ENCODE peak calls at places on chromosomes 1 and 21, in ten cellular contexts. One of them, this sample, is unnamed.

GRCh38 chr1:7346070-7346596 is 425.0 kb upstream of the VAMP3 start:
- DNase-seq in stimulated activated CD8-positive, alpha-beta memory T cell treated with anti-CD3 and anti-CD28 coated beads, Interleukin-4, amount 100 ng/mL, for 1 hour: no peak
- DNase-seq in GM13977: no peak
- DNase-seq in T-helper 9 cell: no peak
- DNase-seq in RWPE1: no peak
- DNase-seq in NCI-H1092: no peak
- DNase-seq in epithelial cell of esophagus: no peak
- DNase-seq in Calu3: no peak
- DNase-seq in NCI-H2081: no peak
- DNase-seq in activated gamma-delta T cell: no peak
- DNase-seq in this sample: no peak

GRCh38 chr1:202160377-202160940 is at the start of gene PTPN7:
- DNase-seq in RWPE1: no peak
- DNase-seq in NCI-H2081: no peak
- DNase-seq in epithelial cell of esophagus: peak; percentile 16
- DNase-seq in stimulated activated CD8-positive, alpha-beta memory T cell treated with anti-CD3 and anti-CD28 coated beads, Interleukin-4, amount 100 ng/mL, for 1 hour: no peak
- DNase-seq in T-helper 9 cell: peak; percentile 63
- DNase-seq in GM13977: peak; percentile 78
- DNase-seq in activated gamma-delta T cell: peak; percentile 50
- DNase-seq in NCI-H1092: no peak
- DNase-seq in Calu3: peak; percentile 30
- DNase-seq in this sample: peak; percentile 8

GRCh38 chr1:19254416-19254815 is 2.8 kb downstream of the MRTO4 start:
- DNase-seq in RWPE1: no peak
- DNase-seq in epithelial cell of esophagus: no peak
- DNase-seq in stimulated activated CD8-positive, alpha-beta memory T cell treated with anti-CD3 and anti-CD28 coated beads, Interleukin-4, amount 100 ng/mL, for 1 hour: no peak
- DNase-seq in NCI-H2081: no peak
- DNase-seq in activated gamma-delta T cell: no peak
- DNase-seq in GM13977: no peak
- DNase-seq in T-helper 9 cell: no peak
- DNase-seq in NCI-H1092: no peak
- DNase-seq in Calu3: no peak
- DNase-seq in this sample: no peak

GRCh38 chr1:245016700-245017099 is 138.1 kb upstream of the KIF26B start:
- DNase-seq in NCI-H2081: peak; percentile 51
- DNase-seq in stimulated activated CD8-positive, alpha-beta memory T cell treated with anti-CD3 and anti-CD28 coated beads, Interleukin-4, amount 100 ng/mL, for 1 hour: no peak
- DNase-seq in epithelial cell of esophagus: no peak
- DNase-seq in RWPE1: no peak
- DNase-seq in activated gamma-delta T cell: no peak
- DNase-seq in NCI-H1092: peak; percentile 75
- DNase-seq in T-helper 9 cell: no peak
- DNase-seq in GM13977: no peak
- DNase-seq in Calu3: no peak
- DNase-seq in this sample: no peak

GRCh38 chr1:170586321-170586855 is 54.4 kb downstream of the GORAB start:
- DNase-seq in activated gamma-delta T cell: no peak
- DNase-seq in RWPE1: no peak
- DNase-seq in NCI-H1092: no peak
- DNase-seq in T-helper 9 cell: no peak
- DNase-seq in stimulated activated CD8-positive, alpha-beta memory T cell treated with anti-CD3 and anti-CD28 coated beads, Interleukin-4, amount 100 ng/mL, for 1 hour: no peak
- DNase-seq in GM13977: no peak
- DNase-seq in NCI-H2081: no peak
- DNase-seq in epithelial cell of esophagus: peak; percentile 50
- DNase-seq in Calu3: no peak
- DNase-seq in this sample: peak; percentile 55

GRCh38 chr1:32962248-32962896 is 2.2 kb downstream of the RNF19B start:
- DNase-seq in T-helper 9 cell: no peak
- DNase-seq in Calu3: no peak
- DNase-seq in NCI-H2081: no peak
- DNase-seq in activated gamma-delta T cell: no peak
- DNase-seq in RWPE1: no peak
- DNase-seq in NCI-H1092: no peak
- DNase-seq in stimulated activated CD8-positive, alpha-beta memory T cell treated with anti-CD3 and anti-CD28 coated beads, Interleukin-4, amount 100 ng/mL, for 1 hour: no peak
- DNase-seq in GM13977: peak; percentile 64
- DNase-seq in epithelial cell of esophagus: no peak
- DNase-seq in this sample: no peak

GRCh38 chr21:44724166-44724565 is 12.8 kb upstream of the TSPEAR start:
- DNase-seq in stimulated activated CD8-positive, alpha-beta memory T cell treated with anti-CD3 and anti-CD28 coated beads, Interleukin-4, amount 100 ng/mL, for 1 hour: no peak
- DNase-seq in Calu3: no peak
- DNase-seq in GM13977: no peak
- DNase-seq in NCI-H2081: no peak
- DNase-seq in T-helper 9 cell: no peak
- DNase-seq in activated gamma-delta T cell: no peak
- DNase-seq in RWPE1: no peak
- DNase-seq in epithelial cell of esophagus: no peak
- DNase-seq in NCI-H1092: no peak
- DNase-seq in this sample: no peak

GRCh38 chr1:147630447-147630846 is 39.9 kb downstream of the ACP6 start:
- DNase-seq in Calu3: no peak
- DNase-seq in activated gamma-delta T cell: no peak
- DNase-seq in RWPE1: no peak
- DNase-seq in epithelial cell of esophagus: no peak
- DNase-seq in T-helper 9 cell: no peak
- DNase-seq in NCI-H1092: no peak
- DNase-seq in stimulated activated CD8-positive, alpha-beta memory T cell treated with anti-CD3 and anti-CD28 coated beads, Interleukin-4, amount 100 ng/mL, for 1 hour: no peak
- DNase-seq in GM13977: no peak
- DNase-seq in NCI-H2081: no peak
- DNase-seq in this sample: no peak

GRCh38 chr1:180953791-180954721 is 41.4 kb downstream of the KIAA1614 start:
- DNase-seq in RWPE1: peak; percentile 21
- DNase-seq in T-helper 9 cell: peak; percentile 53
- DNase-seq in GM13977: peak; percentile 81
- DNase-seq in activated gamma-delta T cell: peak; percentile 43
- DNase-seq in Calu3: peak; percentile 70
- DNase-seq in epithelial cell of esophagus: peak; percentile 28
- DNase-seq in stimulated activated CD8-positive, alpha-beta memory T cell treated with anti-CD3 and anti-CD28 coated beads, Interleukin-4, amount 100 ng/mL, for 1 hour: peak; percentile 18
- DNase-seq in NCI-H2081: no peak
- DNase-seq in NCI-H1092: no peak
- DNase-seq in this sample: peak; percentile 15

This sample was measured in bronchial epithelial cell.